ENCODE peak calls at places on chromosomes 3 and 15, in five cellular contexts. A is HS-27A, P is colonic mucosa, N is EH, Y is mesothelial cell of epicardium. G is an unnamed sample.
A peak's percentile ranks its signal among the peaks of the same experiment; 100 is the strongest.

GRCh38 chr3:150495563-150496168 is 50.6 kb downstream of the SERP1 start:
- DNase-seq in A (peak; percentile 36), P (peak; percentile 38), N (peak; percentile 63), Y (no peak), G (peak; percentile 66)

GRCh38 chr3:38308456-38308855 is 26.4 kb downstream of the SLC22A14 start:
- DNase-seq in A (no peak), P (no peak), N (no peak), Y (no peak), G (no peak)

GRCh38 chr3:62554264-62554799 is 181.0 kb upstream of the FEZF2 start:
- DNase-seq in A (no peak), P (no peak), N (peak; percentile 20), Y (no peak), G (no peak)

GRCh38 chr15:99098991-99099390 is 5.9 kb upstream of the SYNM start:
- DNase-seq in A (no peak), P (no peak), N (no peak), Y (no peak), G (no peak)

GRCh38 chr3:20648294-20648693 is 462.3 kb upstream of the SGO1 start:
- DNase-seq in A (peak; percentile 59), P (no peak), N (peak; percentile 92), Y (no peak), G (peak; percentile 63)

GRCh38 chr3:193716155-193716554 is 123.1 kb downstream of the OPA1 start:
- DNase-seq in A (no peak), P (no peak), N (no peak), Y (no peak), G (no peak)

GRCh38 chr3:23966308-23966707 is 21.2 kb downstream of the NR1D2 start:
- DNase-seq in A (no peak), P (no peak), N (peak; percentile 89), Y (no peak), G (peak; percentile 50)

GRCh38 chr3:160566499-160566898 is 1.1 kb upstream of the KPNA4 start:
- DNase-seq in A (no peak), P (no peak), N (no peak), Y (no peak), G (no peak)

GRCh38 chr3:52036222-52036694 is 20.1 kb downstream of the DUSP7 start:
- DNase-seq in A (no peak), P (no peak), N (no peak), Y (no peak), G (no peak)

GRCh38 chr15:81387629-81388430 is 13.8 kb upstream of the TMC3 start:
- DNase-seq in A (no peak), P (no peak), N (no peak), Y (no peak), G (no peak)

GRCh38 chr15:39153718-39154117 is 427.2 kb upstream of the THBS1 start:
- DNase-seq in A (no peak), P (peak; percentile 28), N (peak; percentile 50), Y (no peak), G (no peak)

GRCh38 chr15:84762840-84763572 is 14.6 kb downstream of the ZNF592 start:
- DNase-seq in A (no peak), P (no peak), N (no peak), Y (no peak), G (no peak)

GRCh38 chr3:162134571-162134970 is 638.0 kb downstream of the OTOL1 start:
- DNase-seq in A (no peak), P (no peak), N (peak; percentile 21), Y (no peak), G (no peak)

GRCh38 chr3:149449799-149450198 is 24.7 kb upstream of the TM4SF4 start:
- DNase-seq in A (peak; percentile 53), P (no peak), N (peak; percentile 57), Y (no peak), G (no peak)

GRCh38 chr3:127760361-127760760 is 62.0 kb downstream of the MGLL start:
- DNase-seq in A (no peak), P (no peak), N (no peak), Y (no peak), G (no peak)

GRCh38 chr3:134993011-134993410 is 198.0 kb downstream of the EPHB1 start:
- DNase-seq in A (no peak), P (no peak), N (no peak), Y (no peak), G (no peak)

GRCh38 chr3:16357698-16358097 is 92.7 kb downstream of the OXNAD1 start:
- DNase-seq in A (no peak), P (no peak), N (no peak), Y (no peak), G (no peak)

GRCh38 chr15:88574062-88574461 is 27.6 kb upstream of the DET1 start:
- DNase-seq in A (no peak), P (no peak), N (no peak), Y (no peak), G (no peak)

GRCh38 chr15:40630313-40630712 is 36.3 kb downstream of the KNL1 start:
- DNase-seq in A (no peak), P (no peak), N (no peak), Y (no peak), G (no peak)

GRCh38 chr3:184815046-184815930 is 3.3 kb downstream of the VPS8 start:
- DNase-seq in A (no peak), P (no peak), N (peak; percentile 86), Y (no peak), G (peak; percentile 93)

GRCh38 chr3:194265505-194265892 is 85.6 kb downstream of the CPN2 start:
- DNase-seq in A (no peak), P (peak; percentile 64), N (peak; percentile 83), Y (no peak), G (peak; percentile 96)

GRCh38 chr3:125045965-125046364 is 9.8 kb downstream of the HEG1 start:
- DNase-seq in A (peak; percentile 56), P (no peak), N (peak; percentile 90), Y (no peak), G (peak; percentile 77)

GRCh38 chr3:113002676-113003075 is 11.9 kb downstream of the GTPBP8 start:
- DNase-seq in A (no peak), P (no peak), N (no peak), Y (no peak), G (no peak)

GRCh38 chr3:125644036-125645025 is 49.0 kb upstream of the OSBPL11 start:
- DNase-seq in A (no peak), P (no peak), N (peak; percentile 24), Y (no peak), G (peak; percentile 79)

GRCh38 chr15:82091636-82092140 is 45.9 kb upstream of the MEX3B start:
- DNase-seq in A (no peak), P (no peak), N (no peak), Y (no peak), G (no peak)

GRCh38 chr3:126153695-126154360 is 26.6 kb downstream of the ALDH1L1 start:
- DNase-seq in A (no peak), P (peak; percentile 12), N (no peak), Y (no peak), G (no peak)

GRCh38 chr15:69304176-69304533 is 5.4 kb downstream of the PAQR5 start:
- DNase-seq in A (peak; percentile 68), P (no peak), N (peak; percentile 85), Y (no peak), G (peak; percentile 99)

GRCh38 chr15:57138260-57138895 is 219.9 kb downstream of the TCF12 start:
- DNase-seq in A (peak; percentile 40), P (no peak), N (peak; percentile 73), Y (no peak), G (peak; percentile 89)

GRCh38 chr3:39103324-39103693 is 4.1 kb downstream of the GORASP1 start:
- DNase-seq in A (no peak), P (no peak), N (no peak), Y (no peak), G (no peak)

GRCh38 chr15:36284911-36285310 is 294.5 kb upstream of the CDIN1 start:
- DNase-seq in A (no peak), P (no peak), N (peak; percentile 71), Y (no peak), G (no peak)